ENCODE peak calls at places on chromosomes 12 and 14, in seven cellular contexts. K is H54; T is posterior cingulate gyrus; G is islet precursor cell; N is activated CD4-positive, CD25-positive, alpha-beta regulatory T cell; Y is NCI-H774; F is NCI-H226. B is an unnamed sample.

GRCh38 chr14:100223332-100224171 is 15.4 kb upstream of the YY1 start:
- DNase-seq in K (no peak), T (no peak), G (peak), N (no peak), Y (no peak), F (no peak), B (no peak)

GRCh38 chr14:68987653-68988036 is 8.5 kb upstream of the ACTN1 start:
- DNase-seq in K (no peak), T (no peak), G (no peak), N (no peak), Y (no peak), F (peak), B (no peak)

GRCh38 chr14:75906228-75906627 is 75.6 kb downstream of the TGFB3 start:
- DNase-seq in K (no peak), T (no peak), G (no peak), N (no peak), Y (no peak), F (no peak), B (no peak)

GRCh38 chr14:67269338-67270060 is 28.3 kb downstream of the PALS1 start:
- DNase-seq in K (no peak), T (no peak), G (no peak), N (no peak), Y (no peak), F (no peak), B (no peak)

GRCh38 chr12:28759334-28759733 is 389.7 kb upstream of the FAR2 start:
- DNase-seq in K (peak), T (no peak), G (peak), N (no peak), Y (no peak), F (peak), B (peak)

GRCh38 chr12:54300732-54301427 is at the start of gene NFE2:
- DNase-seq in K (peak), T (peak), G (peak), N (no peak), Y (no peak), F (peak), B (no peak)

GRCh38 chr12:64010069-64010686 is 165.7 kb downstream of the SRGAP1 start:
- DNase-seq in K (no peak), T (no peak), G (peak), N (no peak), Y (no peak), F (peak), B (no peak)

GRCh38 chr14:53273671-53274072 is 120.5 kb upstream of the DDHD1 start:
- DNase-seq in K (no peak), T (no peak), G (no peak), N (no peak), Y (no peak), F (no peak), B (no peak)

GRCh38 chr12:110077769-110078168 is 29.4 kb upstream of the C12orf76 start:
- DNase-seq in K (no peak), T (no peak), G (no peak), N (no peak), Y (no peak), F (no peak), B (no peak)